ENCODE peak calls at places on chromosomes 4 and X, in six cellular contexts. E is lower leg skin; A is HCT116; J is effector memory CD4-positive, alpha-beta T cell; H is fibroblast of mammary gland; K is fibroblast of pulmonary artery. I is an unnamed sample.

GRCh38 chr4:25184056-25184455 is 23.8 kb upstream of the SEPSECS start:
- DNase-seq in E (no peak), A (no peak), J (no peak), H (no peak), K (no peak), I (no peak)

GRCh38 chrX:67207912-67208311 is 335.9 kb upstream of the AR start:
- DNase-seq in E (no peak), A (no peak), J (no peak), H (no peak), K (no peak), I (no peak)

GRCh38 chr4:83677656-83678055 is 141.7 kb downstream of the GPAT3 start:
- DNase-seq in E (no peak), A (no peak), J (no peak), H (peak; percentile 48), K (peak; percentile 5), I (no peak)

GRCh38 chr4:65510976-65511375 is 159.3 kb downstream of the EPHA5 start:
- DNase-seq in E (no peak), A (no peak), J (no peak), H (peak; percentile 55), K (peak; percentile 61), I (no peak)

GRCh38 chrX:107823456-107823855 is 2.2 kb upstream of the MID2 start:
- DNase-seq in E (no peak), A (no peak), J (no peak), H (peak; percentile 86), K (peak; percentile 89), I (peak; percentile 48)

GRCh38 chr4:82467442-82467841 is 37.1 kb downstream of the ENOPH1 start:
- DNase-seq in E (no peak), A (no peak), J (no peak), H (peak; percentile 41), K (peak; percentile 89), I (peak; percentile 5)

GRCh38 chrX:124388562-124388961 is 42.2 kb downstream of the SH2D1A start:
- DNase-seq in E (no peak), A (peak; percentile 10), J (no peak), H (peak; percentile 56), K (peak; percentile 60), I (peak; percentile 11)

GRCh38 chr4:164337219-164337944 is 416.5 kb upstream of the SMIM31 start:
- DNase-seq in E (no peak), A (no peak), J (no peak), H (no peak), K (no peak), I (no peak)

GRCh38 chr4:186149872-186150271 is 41.5 kb upstream of the CYP4V2 start:
- DNase-seq in E (peak; percentile 91), A (no peak), J (no peak), H (peak; percentile 42), K (peak; percentile 66), I (no peak)

GRCh38 chrX:21972721-21973120 is 32.2 kb downstream of the SMS start:
- DNase-seq in E (no peak), A (no peak), J (peak; percentile 44), H (peak; percentile 55), K (peak; percentile 77), I (peak; percentile 36)

GRCh38 chr4:78784255-78784654 is 8.1 kb downstream of the BMP2K start:
- DNase-seq in E (no peak), A (no peak), J (no peak), H (peak; percentile 86), K (peak; percentile 40), I (peak; percentile 48)

GRCh38 chr4:174749091-174749490 is 80.0 kb downstream of the GLRA3 start:
- DNase-seq in E (no peak), A (no peak), J (no peak), H (peak; percentile 36), K (peak; percentile 31), I (peak; percentile 3)

GRCh38 chr4:5654791-5655190 is 53.6 kb downstream of the EVC2 start:
- DNase-seq in E (peak; percentile 45), A (no peak), J (no peak), H (no peak), K (no peak), I (no peak)

GRCh38 chr4:110634320-110635154 is 11.7 kb upstream of the PITX2 start:
- DNase-seq in E (no peak), A (no peak), J (no peak), H (no peak), K (no peak), I (no peak)

GRCh38 chrX:79263550-79263949 is 103.6 kb downstream of the ITM2A start:
- DNase-seq in E (no peak), A (no peak), J (no peak), H (no peak), K (no peak), I (no peak)

GRCh38 chr4:71261633-71262121 is 77.1 kb upstream of the SLC4A4 start:
- DNase-seq in E (no peak), A (no peak), J (no peak), H (no peak), K (no peak), I (no peak)

GRCh38 chr4:40845136-40845910 is 95.6 kb downstream of the NSUN7 start:
- DNase-seq in E (peak; percentile 58), A (no peak), J (no peak), H (no peak), K (no peak), I (no peak)

GRCh38 chr4:26360864-26361263 is 40.0 kb downstream of the RBPJ start:
- DNase-seq in E (no peak), A (no peak), J (no peak), H (no peak), K (no peak), I (no peak)

GRCh38 chr4:139243448-139244365 is 36.3 kb downstream of the MGARP start:
- DNase-seq in E (no peak), A (no peak), J (no peak), H (peak; percentile 99), K (peak; percentile 95), I (peak; percentile 95)

GRCh38 chr4:40811886-40812857 is 62.4 kb downstream of the NSUN7 start:
- DNase-seq in E (no peak), A (no peak), J (no peak), H (peak; percentile 36), K (peak; percentile 58), I (peak; percentile 10)

GRCh38 chr4:10502717-10503116 is 45.5 kb upstream of the ZNF518B start:
- DNase-seq in E (no peak), A (no peak), J (no peak), H (no peak), K (no peak), I (no peak)

GRCh38 chr4:184401397-184402171 is 72.8 kb downstream of the IRF2 start:
- DNase-seq in E (peak; percentile 17), A (no peak), J (no peak), H (no peak), K (no peak), I (no peak)

GRCh38 chr4:189001283-189001970 is 862.2 kb downstream of the TRIML1 start:
- DNase-seq in E (no peak), A (no peak), J (no peak), H (no peak), K (no peak), I (no peak)

GRCh38 chrX:135421932-135422809 is at the start of gene SMIM10L2A:
- DNase-seq in E (peak; percentile 81), A (no peak), J (no peak), H (no peak), K (no peak), I (no peak)

GRCh38 chr4:114980932-114981693 is 132.3 kb downstream of the NDST4 start:
- DNase-seq in E (no peak), A (no peak), J (no peak), H (peak; percentile 73), K (no peak), I (peak; percentile 38)

GRCh38 chr4:178196751-178197150 is 754.5 kb upstream of the AGA start:
- DNase-seq in E (no peak), A (no peak), J (no peak), H (no peak), K (no peak), I (no peak)

GRCh38 chrX:22534643-22535042 is 261.9 kb downstream of the CBLL2 start:
- DNase-seq in E (no peak), A (no peak), J (no peak), H (peak; percentile 91), K (peak; percentile 75), I (peak; percentile 84)

GRCh38 chrX:136692271-136692670 is 44.3 kb downstream of the CD40LG start:
- DNase-seq in E (no peak), A (no peak), J (no peak), H (peak; percentile 8), K (peak; percentile 9), I (no peak)

GRCh38 chr4:159227984-159228383 is 125.1 kb downstream of the RAPGEF2 start:
- DNase-seq in E (peak; percentile 88), A (peak; percentile 48), J (no peak), H (peak; percentile 75), K (peak; percentile 93), I (peak; percentile 56)
- H3K4me3 ChIP-seq in E (no peak overlapping the region), A (peak overlapping the region; percentile 43), J (no peak overlapping the region), H (peak overlapping the region; percentile 34), K (peak overlapping the region; percentile 32), I (peak overlapping the region; percentile 29)

DNA sequence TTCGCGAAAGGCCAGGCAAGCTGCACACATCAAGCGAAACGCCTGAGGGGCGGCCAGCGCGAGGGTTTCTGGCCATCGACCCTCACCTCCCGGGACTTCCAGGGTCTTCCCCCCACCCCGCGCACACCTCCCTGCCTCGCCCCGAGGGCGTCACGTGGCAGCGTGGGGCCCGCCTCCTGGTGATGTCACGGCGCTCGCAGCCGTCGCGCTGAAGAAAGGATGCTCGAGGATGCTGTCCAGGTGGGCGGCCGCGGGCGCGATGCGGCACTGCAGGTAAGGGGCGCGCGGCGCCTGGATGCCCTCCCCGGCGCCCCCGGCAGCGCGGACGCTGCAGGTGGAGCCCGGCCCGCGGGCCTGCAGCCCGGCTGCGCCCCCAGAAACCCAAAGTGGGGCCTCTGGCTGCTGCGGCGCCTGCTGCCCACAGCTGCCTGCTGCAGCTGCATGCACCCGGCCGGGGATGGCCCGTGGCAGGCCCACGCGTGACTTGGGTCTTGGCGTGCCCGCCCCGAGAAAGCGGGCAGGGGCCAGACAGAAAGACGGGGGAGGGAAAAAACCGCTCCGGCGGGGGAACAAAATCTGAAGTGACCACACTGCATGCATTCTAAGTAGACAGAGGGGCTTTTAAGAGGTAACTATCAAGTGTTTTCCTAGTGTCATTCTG is 1.6 kb downstream of the CLCN4 start:
- DNase-seq in E (no peak), A (no peak), J (no peak), H (no peak), K (no peak), I (no peak)
- H3K4me3 ChIP-seq in E (no peak overlapping the region), A (no peak overlapping the region), J (no peak overlapping the region), H (no peak overlapping the region), K (peak overlapping the region; percentile 47), I (peak overlapping the region; percentile 43)

GRCh38 chr4:86592553-86593249 is 1.4 kb upstream of the PTPN13 start:
- DNase-seq in E (no peak), A (no peak), J (no peak), H (no peak), K (peak; percentile 26), I (no peak)
- H3K4me3 ChIP-seq in E (no peak overlapping the region), A (no peak overlapping the region), J (no peak overlapping the region), H (no peak overlapping the region), K (no peak overlapping the region), I (no peak overlapping the region)

DNA sequence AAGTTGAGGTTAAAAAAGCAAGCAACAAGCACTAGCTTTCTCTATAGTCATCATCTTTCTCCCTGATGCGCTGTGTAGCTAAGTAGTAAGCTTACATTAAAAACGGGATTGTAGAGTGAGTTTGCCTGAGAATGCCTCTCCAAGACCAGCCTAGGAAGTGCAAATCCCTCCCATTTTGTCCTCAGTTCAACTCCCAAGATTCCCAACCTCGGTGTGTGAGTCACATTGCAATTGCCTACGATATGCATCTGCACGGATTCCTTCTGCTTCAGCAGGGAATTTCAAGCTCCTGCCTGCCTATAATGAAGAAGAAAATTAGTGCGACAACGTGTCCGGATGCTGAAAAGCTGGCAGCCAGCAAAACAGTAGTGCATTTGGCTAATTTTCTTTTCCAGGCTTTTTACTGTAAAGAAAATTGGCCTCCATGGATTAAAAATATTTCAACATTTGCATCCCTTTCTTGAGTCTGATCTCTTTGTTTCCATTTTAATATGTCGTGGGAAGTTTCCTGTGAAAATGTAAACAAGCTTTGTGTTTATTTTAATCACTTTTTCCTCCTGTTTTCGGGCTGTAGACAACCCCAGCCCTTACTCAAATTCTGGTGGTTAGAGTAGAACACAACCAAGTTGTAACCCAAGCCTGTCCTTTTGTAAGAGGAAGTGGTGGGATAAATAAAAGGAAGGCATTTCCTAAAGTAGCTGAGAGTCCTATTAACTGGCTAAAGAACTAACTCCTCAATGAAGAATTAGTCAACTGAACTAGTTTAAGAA is 58.4 kb upstream of the TET2 start:
- DNase-seq in E (no peak), A (no peak), J (no peak), H (peak; percentile 95), K (peak; percentile 94), I (peak; percentile 92)
- H3K4me3 ChIP-seq in E (no peak overlapping the region), A (no peak overlapping the region), J (no peak overlapping the region), H (peak overlapping the region; percentile 1), K (peak overlapping the region; percentile 10), I (peak overlapping the region; percentile 23)